ENCODE peak calls at places on chromosome 20, in five cellular contexts. L, A, E, C and S are unnamed samples.

GRCh38 chr20:3218307-3218988 is 9.2 kb downstream of the ITPA start:
- DNase-seq in L (peak; percentile 25), E (peak; percentile 86), C (peak; percentile 87), A (peak; percentile 72), S (peak; percentile 86)

GRCh38 chr20:44733341-44734069 is 12.2 kb upstream of the KCNK15 start:
- DNase-seq in A (peak; percentile 66), E (peak; percentile 75), L (peak; percentile 70), C (peak; percentile 79), S (peak; percentile 74)

GRCh38 chr20:7458459-7458858 is 481.8 kb downstream of the HAO1 start:
- DNase-seq in A (no peak), C (no peak), L (no peak), E (no peak), S (no peak)

GRCh38 chr20:40866056-40866455 is 162.6 kb upstream of the TOP1 start:
- DNase-seq in C (no peak), E (no peak), A (no peak), L (no peak), S (no peak)

GRCh38 chr20:47922280-47922675 is 137.0 kb upstream of the SULF2 start:
- DNase-seq in C (no peak), L (no peak), A (no peak), E (no peak), S (no peak)

GRCh38 chr20:62661647-62662046 is 19.3 kb downstream of the SLCO4A1 start:
- DNase-seq in C (no peak), A (no peak), E (no peak), L (no peak), S (no peak)

GRCh38 chr20:15612746-15613145 is 960.5 kb downstream of the KIF16B start:
- DNase-seq in A (peak; percentile 14), L (no peak), E (no peak), C (no peak), S (no peak)

GRCh38 chr20:56433880-56434255 is 21.8 kb downstream of the CASS4 start:
- DNase-seq in E (no peak), A (no peak), C (no peak), L (no peak), S (no peak)

GRCh38 chr20:4099905-4100675 is 84.7 kb upstream of the RNF24 start:
- DNase-seq in A (no peak), C (no peak), E (no peak), L (no peak), S (no peak)

DNA sequence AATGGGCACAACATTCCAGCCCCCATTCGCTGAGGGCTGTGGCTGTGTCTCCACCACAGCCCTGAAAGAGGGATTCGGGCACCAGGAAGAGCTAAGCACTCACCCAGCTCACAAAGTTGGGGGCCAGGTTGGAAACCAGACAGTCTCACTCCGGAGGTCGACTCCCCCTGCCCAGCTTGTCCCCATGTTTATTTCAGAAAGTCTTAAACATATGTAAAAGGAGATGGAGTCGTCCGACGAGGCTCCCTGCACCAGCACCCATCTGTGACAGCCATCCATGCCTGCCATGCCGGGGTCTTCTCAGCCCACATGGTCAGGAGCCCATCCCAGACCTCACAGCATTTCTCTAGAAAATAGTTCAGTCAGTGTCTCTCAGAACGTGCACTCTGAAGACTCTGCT is 63.6 kb upstream of the STX16 start:
- DNase-seq in L (no peak), C (no peak), A (no peak), E (no peak), S (no peak)
- TF ChIP-seq CTCF in L (no peak), C (no peak), A (no peak), E (no peak), S (no peak)

GRCh38 chr20:61015602-61016001 is 236.5 kb upstream of the CDH4 start:
- DNase-seq in L (no peak), E (no peak), C (no peak), A (no peak), S (no peak)
- TF ChIP-seq CTCF in L (no peak), E (no peak), C (no peak), A (no peak), S (no peak)

GRCh38 chr20:51712501-51713212 is 55.5 kb downstream of the ATP9A start:
- DNase-seq in A (no peak), C (peak; percentile 72), E (no peak), L (no peak), S (peak; percentile 31)
- TF ChIP-seq CTCF in A (no peak), C (no peak), E (peak; percentile 10), L (no peak), S (peak; percentile 28)

DNA sequence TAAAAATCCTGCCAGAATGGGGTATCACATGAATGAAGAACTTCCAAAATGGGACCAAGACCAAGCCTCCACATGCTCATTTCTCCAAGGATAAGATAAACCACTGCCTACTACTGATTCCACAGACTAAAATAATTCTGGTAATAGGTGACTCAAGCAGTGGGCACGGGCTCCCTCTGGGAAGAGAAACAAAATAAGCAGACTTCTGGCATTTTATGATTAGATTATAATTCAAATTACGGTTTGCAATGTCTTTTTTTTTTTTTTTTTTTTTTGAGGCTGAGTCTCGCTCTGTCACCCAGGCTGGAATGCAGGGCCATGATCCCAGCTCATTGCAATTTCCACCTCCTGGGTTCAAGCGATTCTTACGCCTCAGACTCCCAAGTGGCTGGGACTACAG is 16.0 kb downstream of the UQCC1 start:
- DNase-seq in E (no peak), C (no peak), A (no peak), L (no peak), S (no peak)
- TF ChIP-seq CTCF in E (no peak), C (no peak), A (no peak), L (no peak), S (no peak)

DNA sequence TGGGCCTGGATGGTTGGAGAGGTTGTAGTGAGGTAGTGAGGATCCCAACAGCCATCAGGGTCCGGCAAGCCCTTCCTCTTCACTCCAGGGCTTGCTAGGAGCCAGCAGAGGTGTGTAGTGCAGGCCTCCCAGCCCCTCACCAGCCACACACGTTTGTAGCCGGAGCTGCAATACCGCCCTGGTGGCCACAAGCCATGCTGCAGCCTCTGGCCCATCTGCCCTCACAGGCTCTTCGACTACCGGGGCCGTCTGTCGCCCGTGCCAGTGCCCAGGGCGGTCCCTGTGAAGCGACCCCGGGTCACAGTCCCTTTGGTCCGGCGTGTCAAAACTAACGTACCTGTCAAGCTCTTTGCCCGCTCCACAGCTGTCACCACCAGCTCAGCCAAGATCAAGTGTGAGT is 36.4 kb downstream of the EIF2S2 start:
- DNase-seq in C (no peak), A (no peak), L (no peak), E (no peak), S (no peak)
- TF ChIP-seq CTCF in C (no peak), A (no peak), L (no peak), E (no peak), S (peak; percentile 24)

GRCh38 chr20:53623454-53624206 is 30.0 kb upstream of the ZNF217 start:
- DNase-seq in C (peak; percentile 80), A (peak; percentile 40), E (no peak), L (peak; percentile 69), S (peak; percentile 45)
- TF ChIP-seq CTCF in C (no peak), A (no peak), E (no peak), L (no peak), S (no peak)